ENCODE peak calls at places on chromosome 14, in seven cellular contexts. Z, Y, J, B, I, G and D are unnamed samples. For H3K79me1, the result is how much of the 10 kb centered on the place peaks cover.

GRCh38 chr14:100450049-100450448 is 126.9 kb downstream of the SLC25A47 start:
- DNase-seq in Y (no peak), I (peak), Z (no peak), J (no peak), G (no peak), B (no peak), D (no peak)

GRCh38 chr14:38567728-38568127 is 311.8 kb upstream of the CLEC14A start:
- DNase-seq in I (no peak), Y (no peak), G (no peak), J (no peak), Z (no peak), B (no peak), D (no peak)

GRCh38 chr14:55533960-55534359 is 46.0 kb upstream of the KTN1 start:
- DNase-seq in Z (no peak), J (no peak), B (no peak), I (no peak), G (no peak), Y (no peak), D (no peak)

GRCh38 chr14:36938678-36939077 is 233.7 kb downstream of the SLC25A21 start:
- DNase-seq in J (no peak), G (no peak), Z (no peak), I (no peak), Y (no peak), B (no peak), D (no peak)

GRCh38 chr14:79256311-79256879 is 954.9 kb downstream of the DIO2 start:
- DNase-seq in B (no peak), G (peak), J (no peak), Z (no peak), I (no peak), Y (no peak), D (no peak)

GRCh38 chr14:93103392-93104080 is 12.2 kb downstream of the ITPK1 start:
- DNase-seq in B (no peak), Y (peak), I (no peak), J (no peak), Z (no peak), G (no peak), D (no peak)

GRCh38 chr14:96249016-96249415 is 7.0 kb upstream of the BDKRB1 start:
- DNase-seq in Z (peak), I (no peak), B (no peak), G (no peak), Y (peak), J (no peak), D (no peak)

GRCh38 chr14:104681689-104682074 is 7.7 kb upstream of the INF2 start:
- DNase-seq in G (peak), Y (peak), Z (peak), J (peak), B (peak), I (peak), D (peak)

GRCh38 chr14:53603994-53604393 is 352.6 kb downstream of the BMP4 start:
- DNase-seq in Z (no peak), B (no peak), I (no peak), J (no peak), Y (no peak), G (no peak), D (no peak)

GRCh38 chr14:47675489-47676300 is at the start of gene MDGA2:
- DNase-seq in Z (no peak), G (peak), J (no peak), I (peak), Y (peak), B (peak), D (peak)

GRCh38 chr14:105315211-105315721 is 718 bp downstream of the PACS2 start:
- DNase-seq in Z (no peak), J (no peak), G (peak), Y (peak), I (peak), B (no peak), D (no peak)

GRCh38 chr14:95156153-95156764 is 1.1 kb downstream of the DICER1 start:
- DNase-seq in J (no peak), B (no peak), Y (peak), Z (peak), G (peak), I (no peak), D (no peak)

GRCh38 chr14:93010543-93011541 is 87.9 kb downstream of the CHGA start:
- DNase-seq in Y (no peak), B (no peak), J (no peak), G (no peak), I (no peak), Z (no peak), D (no peak)

GRCh38 chr14:37594238-37594915 is 672 bp downstream of the FOXA1 start:
- DNase-seq in Z (peak), Y (peak), I (peak), J (no peak), B (no peak), G (peak), D (peak)

GRCh38 chr14:104320611-104321086 is 182.3 kb downstream of the KIF26A start:
- DNase-seq in Z (no peak), J (no peak), B (no peak), I (peak), G (no peak), Y (no peak), D (no peak)

GRCh38 chr14:26448181-26448855 is 149.5 kb downstream of the NOVA1 start:
- DNase-seq in B (no peak), J (no peak), Z (no peak), G (peak), Y (no peak), I (peak), D (no peak)

GRCh38 chr14:69355955-69356321 is 42.2 kb downstream of the ERH start:
- DNase-seq in Z (peak), G (no peak), B (no peak), I (no peak), J (no peak), Y (peak), D (no peak)

GRCh38 chr14:22646570-22647254 is 2.6 kb upstream of the OR6J1 start:
- DNase-seq in Z (peak), J (no peak), I (no peak), B (no peak), G (no peak), Y (peak), D (no peak)

GRCh38 chr14:71206766-71207371 is 299.6 kb downstream of the PCNX1 start:
- DNase-seq in J (no peak), Z (peak), G (no peak), Y (peak), B (no peak), I (no peak), D (no peak)

GRCh38 chr14:19800282-19801117 is 3.1 kb upstream of the OR4N2 start:
- DNase-seq in G (no peak), Z (no peak), B (no peak), I (no peak), J (peak), Y (no peak), D (no peak)

GRCh38 chr14:100532916-100533630 is 54.1 kb downstream of the BEGAIN start:
- DNase-seq in G (no peak), I (no peak), Y (no peak), Z (peak), B (no peak), J (no peak), D (no peak)

GRCh38 chr14:86022031-86022629 is 492.2 kb downstream of the FLRT2 start:
- DNase-seq in Y (peak), J (no peak), G (no peak), B (no peak), I (no peak), Z (peak), D (no peak)

GRCh38 chr14:100283984-100284881 is 22.0 kb downstream of the SLC25A29 start:
- DNase-seq in Y (no peak), G (peak), B (no peak), Z (no peak), I (peak), J (no peak), D (no peak)

GRCh38 chr14:72665259-72665658 is 228.6 kb downstream of the DPF3 start:
- DNase-seq in J (peak), G (no peak), Z (peak), I (no peak), B (no peak), Y (peak), D (no peak)

GRCh38 chr14:101461891-101462290 is 99.4 kb upstream of the DIO3 start:
- DNase-seq in G (no peak), B (no peak), Y (no peak), I (no peak), J (no peak), Z (no peak), D (no peak)

GRCh38 chr14:101761881-101762529 is 496 bp downstream of the PPP2R5C start:
- DNase-seq in I (no peak), J (no peak), B (no peak), G (no peak), Z (no peak), Y (peak), D (peak)

GRCh38 chr14:20802341-20803084 is at the start of gene RNASE1:
- DNase-seq in Y (no peak), J (no peak), Z (no peak), I (no peak), G (peak), B (no peak), D (no peak)

GRCh38 chr14:93984987-93985410 is 8.6 kb upstream of the ASB2 start:
- DNase-seq in I (peak), Y (peak), J (no peak), G (peak), B (no peak), Z (peak), D (peak)

GRCh38 chr14:100138082-100138787 is 21.2 kb downstream of the DEGS2 start:
- DNase-seq in Z (no peak), G (no peak), J (no peak), B (no peak), Y (no peak), I (no peak), D (no peak)

GRCh38 chr14:75202671-75203070 is 26.3 kb upstream of the TMED10 start:
- DNase-seq in I (no peak), Y (no peak), G (no peak), J (peak), B (no peak), Z (no peak), D (no peak)

GRCh38 chr14:96574633-96575191 is 72.5 kb downstream of the PAPOLA start:
- DNase-seq in B (no peak), Z (peak), G (no peak), J (no peak), I (no peak), Y (no peak), D (no peak)

GRCh38 chr14:49424436-49425331 is 161.5 kb downstream of the RPS29 start:
- DNase-seq in I (no peak), G (no peak), B (no peak), J (no peak), Z (no peak), Y (peak), D (no peak)

GRCh38 chr14:104246401-104247335 is 108.3 kb downstream of the KIF26A start:
- DNase-seq in I (peak), Y (no peak), B (no peak), Z (no peak), G (no peak), J (no peak), D (no peak)

GRCh38 chr14:87940382-87940781 is 52.6 kb downstream of the GALC start:
- DNase-seq in Z (no peak), G (no peak), J (no peak), I (no peak), B (no peak), Y (no peak), D (no peak)
- H3K79me1 ChIP-seq in Z (under half), G (under half), J (under half), I (under half), B (under half), Y (under half), D (under half)

GRCh38 chr14:45290547-45290946 is 37.5 kb upstream of the MIS18BP1 start:
- DNase-seq in Y (no peak), B (no peak), G (no peak), Z (no peak), J (no peak), I (no peak), D (no peak)
- H3K79me1 ChIP-seq in Y (under half), B (under half), G (under half), Z (under half), J (under half), I (under half), D (under half)

GRCh38 chr14:68198713-68199464 is 379.3 kb downstream of the RAD51B start:
- DNase-seq in B (no peak), G (no peak), Z (no peak), Y (no peak), I (no peak), J (no peak), D (no peak)

GRCh38 chr14:68193970-68194634 is 374.5 kb downstream of the RAD51B start:
- DNase-seq in G (no peak), J (no peak), I (no peak), Y (no peak), Z (no peak), B (no peak), D (no peak)

GRCh38 chr14:68191567-68192321 is 372.2 kb downstream of the RAD51B start:
- DNase-seq in J (no peak), I (no peak), Y (peak), B (no peak), G (no peak), Z (peak), D (no peak)

GRCh38 chr14:68192935-68193334 is 373.4 kb downstream of the RAD51B start:
- DNase-seq in G (no peak), Y (no peak), Z (no peak), I (no peak), B (no peak), J (no peak), D (no peak)

GRCh38 chr14:68195126-68195525 is 375.5 kb downstream of the RAD51B start:
- DNase-seq in G (peak), Z (no peak), J (no peak), I (peak), B (no peak), Y (no peak), D (no peak)
- H3K79me1 ChIP-seq in G (under half), Z (under half), J (under half), I (under half), B (under half), Y (under half), D (under half)

GRCh38 chr14:56902413-56902812 is 92.1 kb upstream of the OTX2 start:
- DNase-seq in Y (no peak), B (no peak), G (no peak), J (no peak), Z (no peak), I (no peak), D (no peak)

GRCh38 chr14:56903304-56904021 is 93.2 kb upstream of the OTX2 start:
- DNase-seq in Y (no peak), G (no peak), Z (no peak), J (no peak), I (no peak), B (no peak), D (no peak)

GRCh38 chr14:56899829-56900228 is 89.5 kb upstream of the OTX2 start:
- DNase-seq in G (no peak), Z (no peak), J (no peak), B (no peak), Y (no peak), I (peak), D (no peak)

DNA sequence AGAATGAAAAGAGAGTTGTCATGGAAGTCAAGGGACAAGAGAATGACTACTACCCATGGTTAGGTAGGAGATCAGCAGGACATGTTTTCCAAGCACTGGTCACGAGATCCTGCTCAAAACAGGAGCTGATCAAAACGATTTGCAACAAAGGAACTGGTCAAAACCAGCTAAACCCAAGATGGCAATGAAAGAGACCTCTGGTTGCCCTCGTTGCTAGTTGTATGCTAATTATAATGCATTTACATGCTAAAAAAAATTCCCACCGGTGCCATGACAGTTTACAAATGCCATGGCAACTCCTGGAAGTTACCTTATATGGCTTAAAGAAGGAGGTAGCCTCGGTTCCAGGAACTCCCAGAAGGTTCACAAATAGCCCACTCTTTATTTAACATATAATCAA is 95.0 kb upstream of the OTX2 start:
- DNase-seq in B (no peak), J (no peak), I (peak), Z (no peak), Y (no peak), G (peak), D (no peak)
- H3K79me1 ChIP-seq in B (under half), J (under half), I (under half), Z (under half), Y (under half), G (under half), D (under half)

GRCh38 chr14:76495983-76496382 is 120.0 kb downstream of the ESRRB start:
- DNase-seq in Y (no peak), Z (no peak), J (no peak), G (no peak), I (no peak), B (no peak), D (no peak)

GRCh38 chr14:76498536-76498935 is 122.6 kb downstream of the ESRRB start:
- DNase-seq in Z (no peak), I (no peak), J (no peak), B (no peak), G (no peak), Y (no peak), D (no peak)

GRCh38 chr14:76498976-76499375 is 123.0 kb downstream of the ESRRB start:
- DNase-seq in J (no peak), G (no peak), B (no peak), I (no peak), Z (no peak), Y (no peak), D (no peak)

GRCh38 chr14:76499399-76499798 is 123.5 kb downstream of the ESRRB start:
- DNase-seq in B (no peak), G (no peak), I (no peak), J (no peak), Y (no peak), Z (no peak), D (no peak)

DNA sequence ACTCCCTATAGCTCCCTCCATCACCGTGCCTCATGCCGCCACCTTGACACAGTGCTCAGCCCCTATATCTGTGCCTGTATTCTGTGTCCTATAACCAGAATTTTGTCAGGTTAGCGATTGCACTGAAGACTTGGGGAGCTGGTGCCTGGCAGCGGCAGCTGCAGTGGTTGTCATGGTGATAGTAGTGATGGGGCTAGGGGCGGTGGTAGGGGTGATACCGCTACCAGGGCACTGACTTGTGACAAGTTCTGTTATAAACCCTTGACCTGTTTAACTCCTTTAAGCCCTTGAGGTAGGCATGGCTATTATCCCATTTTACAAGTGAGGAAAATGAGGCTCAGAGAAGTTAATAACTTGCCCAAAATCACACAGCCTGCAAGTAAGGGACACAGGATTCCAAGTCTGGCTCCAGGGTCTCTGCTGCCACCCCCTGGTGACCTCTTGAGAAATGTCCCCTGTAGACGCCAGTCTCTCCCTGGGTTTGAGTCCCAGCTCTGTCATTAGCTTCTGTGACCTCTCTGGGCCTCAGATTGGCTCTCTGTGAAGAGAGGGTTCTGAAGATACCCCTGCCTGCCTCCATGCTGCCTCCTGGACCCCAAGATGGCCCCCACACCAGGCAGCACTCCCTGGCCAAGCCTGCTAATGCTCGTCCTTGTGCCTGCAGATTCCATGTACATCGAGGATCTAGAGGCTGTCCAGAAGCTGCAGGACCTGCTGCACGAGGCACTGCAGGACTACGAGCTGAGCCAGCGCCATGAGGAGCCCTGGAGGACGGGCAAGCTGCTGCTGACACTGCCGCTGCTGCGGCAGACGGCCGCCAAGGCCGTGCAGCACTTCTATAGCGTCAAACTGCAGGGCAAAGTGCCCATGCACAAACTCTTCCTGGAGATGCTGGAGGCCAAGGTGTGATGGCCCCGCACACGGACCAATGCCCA is 121.9 kb downstream of the ESRRB start:
- DNase-seq in G (peak), B (no peak), Z (no peak), I (no peak), J (no peak), Y (no peak), D (no peak)
- H3K79me1 ChIP-seq in G (under half), B (under half), Z (under half), I (under half), J (under half), Y (under half), D (under half)

GRCh38 chr14:52155656-52156213 is 86.9 kb upstream of the NID2 start:
- DNase-seq in B (no peak), Y (no peak), Z (no peak), J (no peak), G (no peak), I (no peak), D (no peak)

GRCh38 chr14:52148371-52148770 is 79.5 kb upstream of the NID2 start:
- DNase-seq in I (no peak), Z (no peak), J (no peak), G (no peak), B (no peak), Y (no peak), D (no peak)

GRCh38 chr14:52150162-52150561 is 81.3 kb upstream of the NID2 start:
- DNase-seq in I (no peak), Y (no peak), J (no peak), G (no peak), Z (no peak), B (no peak), D (no peak)

GRCh38 chr14:52154992-52155655 is 86.3 kb upstream of the NID2 start:
- DNase-seq in G (no peak), Y (no peak), J (no peak), I (no peak), B (no peak), Z (no peak), D (no peak)

GRCh38 chr14:52153939-52154338 is 85.1 kb upstream of the NID2 start:
- DNase-seq in G (no peak), J (no peak), I (no peak), Z (no peak), B (no peak), Y (no peak), D (no peak)
- H3K79me1 ChIP-seq in G (under half), J (under half), I (under half), Z (under half), B (under half), Y (under half), D (under half)

GRCh38 chr14:32306549-32306948 is 22.5 kb upstream of the AKAP6 start:
- DNase-seq in G (no peak), I (no peak), Z (no peak), B (no peak), J (no peak), Y (no peak), D (no peak)
- H3K79me1 ChIP-seq in G (under half), I (under half), Z (under half), B (under half), J (under half), Y (under half), D (under half)

DNA sequence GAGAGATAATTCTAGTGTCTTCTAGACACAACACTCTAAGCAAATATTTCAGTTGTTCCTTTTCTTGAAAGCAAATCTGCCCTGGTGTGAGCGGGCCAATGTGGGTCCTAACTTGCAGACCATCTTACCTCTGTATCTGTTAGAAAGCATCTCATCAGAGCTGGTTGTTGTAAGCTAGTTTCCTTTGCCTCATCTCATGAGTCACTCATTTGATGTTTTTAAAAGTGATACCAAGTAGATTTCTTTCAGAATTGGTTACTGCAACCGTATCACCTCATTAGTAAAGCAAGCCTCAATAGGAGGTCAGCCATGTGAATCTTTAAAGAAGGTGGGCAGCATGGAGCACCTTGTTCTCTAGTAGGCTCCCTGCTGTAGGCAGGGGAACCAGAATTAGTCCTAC is 78.6 kb downstream of the DAAM1 start:
- DNase-seq in I (no peak), J (no peak), Z (peak), B (no peak), Y (no peak), G (no peak), D (no peak)
- H3K79me1 ChIP-seq in I (under half), J (under half), Z (under half), B (under half), Y (under half), G (under half), D (under half)